ENCODE peak calls at places on chromosome 2, in five cellular contexts. W, Y, E, S and D are unnamed samples.

GRCh38 chr2:45610281-45611019 is 617 bp downstream of the SRBD1 start:
- DNase-seq in S (peak), E (peak), Y (peak), W (peak), D (no peak)

GRCh38 chr2:9099341-9099751 is 95.9 kb upstream of the MBOAT2 start:
- DNase-seq in S (peak), W (no peak), Y (no peak), E (no peak), D (no peak)

GRCh38 chr2:217912030-217913024 is 90.5 kb downstream of the TNS1 start:
- DNase-seq in Y (no peak), E (no peak), S (no peak), W (no peak), D (no peak)

GRCh38 chr2:224594840-224595239 is 9.7 kb upstream of the CUL3 start:
- DNase-seq in W (no peak), Y (no peak), E (no peak), S (peak), D (no peak)

GRCh38 chr2:64686283-64686956 is 32.7 kb upstream of the SERTAD2 start:
- DNase-seq in S (no peak), Y (no peak), W (no peak), E (no peak), D (no peak)

GRCh38 chr2:72819501-72819900 is 6.3 kb downstream of the EXOC6B start:
- DNase-seq in Y (no peak), S (no peak), W (no peak), E (no peak), D (no peak)

GRCh38 chr2:160165095-160165494 is 35.0 kb downstream of the ITGB6 start:
- DNase-seq in W (no peak), E (no peak), S (no peak), Y (no peak), D (no peak)

GRCh38 chr2:208047840-208048239 is 22.5 kb upstream of the PLEKHM3 start:
- DNase-seq in E (no peak), W (no peak), S (no peak), Y (no peak), D (no peak)

GRCh38 chr2:211347328-211347727 is 790.9 kb downstream of the CPS1 start:
- DNase-seq in E (no peak), Y (no peak), W (peak), S (no peak), D (no peak)

GRCh38 chr2:166180951-166181812 is 53.4 kb upstream of the SCN1A start:
- DNase-seq in Y (peak), E (peak), S (peak), W (peak), D (no peak)

GRCh38 chr2:189411860-189412259 is 29.4 kb upstream of the WDR75 start:
- DNase-seq in W (no peak), E (no peak), S (peak), Y (no peak), D (no peak)

GRCh38 chr2:199147216-199147615 is 310.5 kb downstream of the SATB2 start:
- DNase-seq in Y (no peak), W (no peak), S (no peak), E (no peak), D (no peak)

GRCh38 chr2:80573950-80574349 is 269.4 kb upstream of the LRRTM1 start:
- DNase-seq in Y (no peak), W (no peak), E (no peak), S (no peak), D (no peak)

GRCh38 chr2:216792222-216793001 is 67.5 kb downstream of the TNP1 start:
- DNase-seq in W (no peak), Y (no peak), S (peak), E (no peak), D (no peak)

GRCh38 chr2:37189452-37190153 is 1.1 kb upstream of the SULT6B1 start:
- DNase-seq in S (peak), Y (peak), W (peak), E (no peak), D (no peak)

GRCh38 chr2:232928564-232929302 is 58.7 kb downstream of the SNORC start:
- DNase-seq in S (no peak), Y (no peak), W (peak), E (no peak), D (no peak)

GRCh38 chr2:183488421-183488820 is 364.2 kb downstream of the NUP35 start:
- DNase-seq in Y (no peak), E (no peak), W (no peak), S (no peak), D (no peak)

GRCh38 chr2:236354973-236355595 is 90.9 kb upstream of the ASB18 start:
- DNase-seq in S (no peak), E (no peak), W (no peak), Y (no peak), D (no peak)

GRCh38 chr2:20108655-20109396 is 57.4 kb upstream of the LAPTM4A start:
- DNase-seq in Y (peak), S (no peak), E (no peak), W (no peak), D (no peak)

GRCh38 chr2:97733341-97734035 is 20.1 kb downstream of the ZAP70 start:
- DNase-seq in S (no peak), E (no peak), W (no peak), Y (no peak), D (no peak)

GRCh38 chr2:213265679-213266078 is 18.6 kb upstream of the SPAG16 start:
- DNase-seq in W (no peak), Y (no peak), S (no peak), E (no peak), D (no peak)

GRCh38 chr2:223801702-223802101 is 35.7 kb downstream of the AP1S3 start:
- DNase-seq in S (no peak), Y (no peak), W (no peak), E (no peak), D (no peak)

GRCh38 chr2:30798536-30798991 is 8.7 kb downstream of the CAPN13 start:
- DNase-seq in S (no peak), Y (no peak), W (no peak), E (no peak), D (no peak)

GRCh38 chr2:64524604-64525322 is 635 bp downstream of the AFTPH start:
- DNase-seq in S (no peak), E (peak), Y (peak), W (no peak), D (no peak)

GRCh38 chr2:169095631-169096105 is 26.3 kb downstream of the DHRS9 start:
- DNase-seq in W (no peak), Y (no peak), E (no peak), S (peak), D (no peak)

GRCh38 chr2:191018663-191019119 is 4.7 kb upstream of the STAT1 start:
- DNase-seq in Y (no peak), S (no peak), E (no peak), W (no peak), D (no peak)

GRCh38 chr2:110979834-110980612 is 140.7 kb upstream of the BCL2L11 start:
- DNase-seq in S (no peak), E (no peak), Y (no peak), W (no peak), D (no peak)

GRCh38 chr2:68009526-68009925 is 53.3 kb downstream of the C1D start:
- DNase-seq in S (no peak), W (no peak), E (no peak), Y (no peak), D (no peak)

GRCh38 chr2:10765914-10766313 is 44.5 kb downstream of the ATP6V1C2 start:
- DNase-seq in Y (no peak), E (no peak), W (no peak), S (no peak), D (no peak)

GRCh38 chr2:224532441-224532840 is 52.7 kb downstream of the CUL3 start:
- DNase-seq in E (no peak), Y (no peak), W (no peak), S (no peak), D (no peak)

GRCh38 chr2:41782306-41783158 is 265.3 kb upstream of the PKDCC start:
- DNase-seq in Y (no peak), S (peak), E (peak), W (no peak), D (peak)

GRCh38 chr2:66495788-66496640 is 61.1 kb downstream of the MEIS1 start:
- DNase-seq in S (peak), W (peak), Y (peak), E (peak), D (no peak)
- TF ChIP-seq CTCF in S (peak), W (no peak), Y (no peak), E (no peak), D (no peak)

DNA sequence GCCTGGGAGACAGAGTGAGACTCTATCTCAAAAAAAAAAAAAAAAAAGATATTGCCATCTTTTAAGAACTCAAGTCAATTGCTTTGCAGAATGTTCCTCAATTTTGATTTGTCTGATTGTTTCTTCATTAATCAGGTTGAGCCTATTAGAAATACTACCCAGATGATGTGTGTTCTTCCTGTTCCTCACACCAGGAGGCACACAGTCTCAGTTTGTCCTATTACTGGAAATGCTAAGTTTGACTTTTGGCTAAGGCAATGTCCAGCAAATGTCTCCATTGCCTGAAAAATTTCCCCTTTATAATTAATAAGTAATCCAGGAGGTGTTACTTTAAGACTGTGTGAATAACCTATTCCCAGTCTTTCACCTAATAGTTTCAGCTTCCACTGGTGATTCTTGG is 28.4 kb downstream of the BOLA3 start:
- DNase-seq in W (no peak), Y (no peak), S (no peak), E (no peak), D (no peak)
- TF ChIP-seq CTCF in W (no peak), Y (no peak), S (no peak), E (no peak), D (no peak)

GRCh38 chr2:106782658-106783057 is 103.3 kb downstream of the ST6GAL2 start:
- DNase-seq in W (no peak), E (no peak), S (no peak), Y (no peak), D (no peak)

DNA sequence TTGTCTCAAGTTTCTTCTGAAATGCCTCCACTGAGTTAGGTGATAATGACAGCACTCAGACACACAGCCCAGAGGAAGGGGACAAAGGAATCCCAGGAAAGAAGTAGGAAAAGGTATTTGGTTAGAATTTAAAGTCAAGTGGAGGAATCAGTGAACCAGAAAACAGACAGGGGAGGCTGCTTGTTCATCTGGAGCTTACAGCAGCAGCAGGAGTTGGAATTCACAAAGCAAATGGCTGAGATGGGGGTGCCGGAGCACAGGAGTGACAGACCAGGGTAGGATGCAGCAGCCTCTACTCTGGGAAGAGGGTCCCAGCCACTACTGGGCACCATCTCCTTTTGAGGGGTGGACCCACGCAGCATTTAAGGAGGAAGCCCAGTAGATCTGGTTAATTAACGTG is 104.8 kb downstream of the ST6GAL2 start:
- DNase-seq in S (no peak), E (no peak), W (no peak), Y (no peak), D (no peak)
- TF ChIP-seq CTCF in S (no peak), E (no peak), W (no peak), Y (no peak), D (no peak)

DNA sequence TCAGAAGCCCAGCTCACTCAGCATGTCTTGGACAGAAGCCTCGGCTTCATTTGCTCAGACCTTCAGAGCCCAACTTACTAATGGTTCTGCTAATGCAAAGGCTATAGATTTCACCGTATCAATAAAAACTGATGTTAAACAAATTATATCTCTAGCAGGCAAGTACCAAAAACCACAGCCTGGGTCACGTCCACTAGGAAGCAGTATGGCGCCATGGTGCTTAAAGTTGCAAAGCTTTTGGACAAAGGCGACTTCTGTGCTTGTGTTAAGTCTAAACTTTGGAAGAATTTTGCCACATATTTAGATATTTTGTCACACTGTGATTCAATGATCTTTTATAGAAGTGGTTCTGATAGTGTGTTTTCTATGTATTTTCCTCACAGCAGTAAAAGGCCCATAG is 276.8 kb upstream of the PARD3B start:
- DNase-seq in Y (no peak), E (no peak), S (peak), W (no peak), D (no peak)
- TF ChIP-seq CTCF in Y (no peak), E (no peak), S (peak), W (no peak), D (no peak)

GRCh38 chr2:25158096-25158852 is 10.1 kb downstream of the POMC start:
- DNase-seq in Y (no peak), S (no peak), E (no peak), W (no peak), D (no peak)

GRCh38 chr2:25155401-25155800 is 13.0 kb downstream of the POMC start:
- DNase-seq in E (no peak), S (no peak), W (no peak), Y (no peak), D (no peak)

GRCh38 chr2:25161055-25161781 is 7.2 kb downstream of the POMC start:
- DNase-seq in E (peak), W (peak), S (no peak), Y (no peak), D (no peak)

GRCh38 chr2:25160376-25160775 is 8.0 kb downstream of the POMC start:
- DNase-seq in S (no peak), Y (no peak), E (no peak), W (no peak), D (no peak)

GRCh38 chr2:25159947-25160346 is 8.4 kb downstream of the POMC start:
- DNase-seq in Y (no peak), S (no peak), E (no peak), W (peak), D (no peak)
- TF ChIP-seq CTCF in Y (no peak), S (no peak), E (no peak), W (no peak), D (no peak)

DNA sequence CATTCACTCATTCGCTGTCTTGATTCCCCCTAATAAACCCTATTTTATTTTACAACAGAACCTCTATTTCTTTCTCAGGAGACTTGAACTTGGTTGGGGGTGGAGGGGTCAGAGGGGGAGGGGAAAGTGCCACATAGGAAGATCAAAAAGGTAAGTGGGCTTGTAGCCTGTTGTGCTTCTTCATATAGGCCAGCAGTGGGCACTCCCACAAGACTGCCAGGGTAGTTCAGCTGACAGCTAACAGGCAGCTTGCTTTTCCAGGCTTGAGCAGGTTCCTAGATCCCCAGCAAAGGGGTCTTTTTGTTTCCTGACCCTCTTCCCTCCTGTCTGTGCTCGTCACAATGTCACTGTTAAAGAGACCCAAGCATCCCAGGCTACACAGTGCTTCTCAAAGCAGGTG is 829 bp upstream of the KIAA2012 start:
- DNase-seq in W (no peak), E (no peak), Y (no peak), S (no peak), D (no peak)
- TF ChIP-seq CTCF in W (peak), E (peak), Y (no peak), S (peak), D (no peak)

GRCh38 chr2:3689998-3690748 is 13.2 kb upstream of the DCDC2C start:
- DNase-seq in W (no peak), Y (no peak), E (no peak), S (no peak), D (no peak)

GRCh38 chr2:3696542-3696941 is 6.8 kb upstream of the DCDC2C start:
- DNase-seq in S (no peak), W (no peak), Y (no peak), E (no peak), D (no peak)

GRCh38 chr2:3692375-3692774 is 11.0 kb upstream of the DCDC2C start:
- DNase-seq in S (no peak), Y (no peak), W (no peak), E (no peak), D (no peak)
- TF ChIP-seq CTCF in S (peak), Y (no peak), W (no peak), E (peak), D (no peak)